ENCODE peak calls at places on chromosomes 7 and 10, in five cellular contexts. X is gastrocnemius medialis, E is HCT116, Z is body of pancreas, C is GM23248. A is an unnamed sample.

GRCh38 chr10:118669020-118669766 is 73.7 kb upstream of the PRLHR start:
- DNase-seq in X (no peak), E (no peak), Z (peak), C (peak), A (no peak)

GRCh38 chr10:66472156-66472555 is 453.7 kb upstream of the LRRTM3 start:
- DNase-seq in X (no peak), E (no peak), Z (no peak), C (no peak), A (no peak)

GRCh38 chr10:125538947-125539649 is 143.9 kb downstream of the TEX36 start:
- DNase-seq in X (peak), E (no peak), Z (peak), C (no peak), A (no peak)

GRCh38 chr7:151876112-151876898 is 610 bp downstream of the PRKAG2 start:
- DNase-seq in X (no peak), E (no peak), Z (peak), C (peak), A (peak)

GRCh38 chr10:821322-821721 is 110.2 kb downstream of the LARP4B start:
- DNase-seq in X (no peak), E (no peak), Z (no peak), C (peak), A (no peak)

GRCh38 chr7:10798044-10798443 is 175.6 kb upstream of the PHF14 start:
- DNase-seq in X (no peak), E (no peak), Z (no peak), C (no peak), A (no peak)

GRCh38 chr7:50315193-50315592 is 10.7 kb downstream of the IKZF1 start:
- DNase-seq in X (no peak), E (no peak), Z (no peak), C (no peak), A (no peak)

GRCh38 chr7:1852781-1853618 is 182.9 kb downstream of the ELFN1 start:
- DNase-seq in X (peak), E (no peak), Z (no peak), C (no peak), A (no peak)

GRCh38 chr10:111018021-111018420 is 58.8 kb upstream of the ADRA2A start:
- DNase-seq in X (no peak), E (no peak), Z (no peak), C (peak), A (no peak)

GRCh38 chr10:89419548-89419947 is 5.2 kb downstream of the IFIT5 start:
- DNase-seq in X (no peak), E (no peak), Z (no peak), C (peak), A (no peak)

GRCh38 chr7:71740196-71740560 is 608.2 kb downstream of the GALNT17 start:
- DNase-seq in X (no peak), E (no peak), Z (no peak), C (no peak), A (no peak)

GRCh38 chr10:18087398-18087797 is 52.8 kb upstream of the CACNB2 start:
- DNase-seq in X (no peak), E (no peak), Z (no peak), C (no peak), A (no peak)

GRCh38 chr7:90409667-90410066 is 6.4 kb downstream of the CLDN12 start:
- DNase-seq in X (no peak), E (no peak), Z (peak), C (no peak), A (no peak)

GRCh38 chr7:1532456-1533254 is 2.2 kb downstream of the MAFK start:
- DNase-seq in X (peak), E (peak), Z (peak), C (peak), A (no peak)

GRCh38 chr10:97025613-97026242 is 160.0 kb downstream of the SLIT1 start:
- DNase-seq in X (peak), E (peak), Z (peak), C (peak), A (peak)

GRCh38 chr7:1693419-1693990 is 23.4 kb downstream of the ELFN1 start:
- DNase-seq in X (no peak), E (no peak), Z (no peak), C (no peak), A (no peak)

GRCh38 chr7:106476751-106477150 is 184.2 kb downstream of the CCDC71L start:
- DNase-seq in X (no peak), E (no peak), Z (no peak), C (no peak), A (no peak)

GRCh38 chr10:77259475-77259874 is 378.1 kb downstream of the KCNMA1 start:
- DNase-seq in X (no peak), E (no peak), Z (no peak), C (no peak), A (no peak)

GRCh38 chr10:122550983-122551382 is 9.6 kb upstream of the DMBT1 start:
- DNase-seq in X (no peak), E (no peak), Z (no peak), C (no peak), A (no peak)

GRCh38 chr10:69911571-69912528 is 110.1 kb downstream of the COL13A1 start:
- DNase-seq in X (peak), E (no peak), Z (peak), C (no peak), A (no peak)

GRCh38 chr10:119309423-119309770 is 102.0 kb downstream of the GRK5 start:
- DNase-seq in X (no peak), E (no peak), Z (no peak), C (no peak), A (no peak)

GRCh38 chr10:132238371-132239125 is 51.8 kb downstream of the DPYSL4 start:
- DNase-seq in X (no peak), E (no peak), Z (no peak), C (no peak), A (no peak)

GRCh38 chr7:101018271-101019167 is 1.4 kb upstream of the MUC17 start:
- DNase-seq in X (no peak), E (no peak), Z (no peak), C (no peak), A (no peak)

GRCh38 chr10:2111936-2112335 is 374.6 kb upstream of the ADARB2 start:
- DNase-seq in X (no peak), E (no peak), Z (no peak), C (no peak), A (no peak)

GRCh38 chr10:124739119-124739921 is 4.9 kb downstream of the FAM53B start:
- DNase-seq in X (no peak), E (no peak), Z (no peak), C (no peak), A (no peak)

GRCh38 chr10:117086545-117086944 is 51.5 kb downstream of the VAX1 start:
- DNase-seq in X (no peak), E (no peak), Z (no peak), C (no peak), A (no peak)

GRCh38 chr10:10394933-10395658 is 622.6 kb upstream of the CELF2 start:
- DNase-seq in X (no peak), E (no peak), Z (no peak), C (peak), A (no peak)

GRCh38 chr7:45978731-45979211 is 57.7 kb upstream of the IGFBP3 start:
- DNase-seq in X (no peak), E (no peak), Z (no peak), C (peak), A (no peak)

GRCh38 chr7:151139071-151139521 is 28.4 kb downstream of the GBX1 start:
- DNase-seq in X (no peak), E (no peak), Z (no peak), C (no peak), A (no peak)

GRCh38 chr7:36809064-36809463 is 84.8 kb upstream of the AOAH start:
- DNase-seq in X (no peak), E (no peak), Z (no peak), C (no peak), A (no peak)

GRCh38 chr7:35015346-35015859 is 21.9 kb downstream of the DPY19L1 start:
- DNase-seq in X (no peak), E (no peak), Z (no peak), C (no peak), A (no peak)
- H3K27ac ChIP-seq in X (no peak), E (no peak), Z (no peak), C (no peak), A (no peak)

GRCh38 chr7:68507644-68508043 is 1090.6 kb upstream of the AUTS2 start:
- DNase-seq in X (no peak), E (no peak), Z (no peak), C (no peak), A (no peak)
- H3K27ac ChIP-seq in X (no peak), E (no peak), Z (no peak), C (no peak), A (no peak)

GRCh38 chr7:39005461-39005860 is 27.8 kb downstream of the POU6F2 start:
- DNase-seq in X (no peak), E (no peak), Z (no peak), C (no peak), A (no peak)
- H3K27ac ChIP-seq in X (no peak), E (no peak), Z (peak), C (no peak), A (no peak)

DNA sequence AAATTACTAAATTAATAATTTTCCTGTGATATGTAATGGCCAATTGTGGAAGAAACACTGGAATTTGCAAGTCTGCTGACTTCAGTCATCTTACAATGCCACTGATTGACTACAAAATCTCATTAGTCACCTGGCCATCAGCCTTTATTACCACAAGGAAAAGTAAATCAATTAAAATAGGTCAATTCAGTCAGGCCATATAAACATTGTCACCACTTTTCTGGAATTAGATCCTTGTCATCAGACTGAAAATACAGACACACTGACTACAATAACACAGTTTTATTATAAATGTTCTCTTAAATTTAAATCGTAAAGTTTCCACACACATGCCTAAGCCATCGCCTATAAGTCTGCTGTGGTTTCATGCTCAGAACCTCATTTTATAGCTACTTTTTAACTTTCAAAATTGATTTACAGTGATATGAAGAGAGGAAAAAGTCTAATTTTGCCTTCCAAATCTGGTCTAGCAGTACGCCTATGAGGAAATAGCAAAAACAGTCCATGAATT is 54.2 kb downstream of the RTKN2 start:
- DNase-seq in X (no peak), E (no peak), Z (no peak), C (no peak), A (no peak)
- H3K27ac ChIP-seq in X (no peak), E (no peak), Z (no peak), C (no peak), A (no peak)

A was measured in caudate nucleus.